ENCODE peak calls at places on chromosomes 12 and 14, in six cellular contexts. V is transverse colon, X is glutamatergic neuron, D is psoas muscle, O is heart right ventricle, U is epithelial cell of esophagus. F is an unnamed sample.

GRCh38 chr12:2243275-2243674 is 190.5 kb downstream of the CACNA1C start:
- DNase-seq in D (no peak), O (no peak), X (no peak), V (no peak), U (no peak), F (no peak)

GRCh38 chr12:8991371-8992085 is 2.2 kb downstream of the KLRG1 start:
- DNase-seq in U (no peak), V (no peak), O (no peak), D (no peak), X (no peak), F (no peak)

GRCh38 chr12:45959728-45960127 is 30.6 kb downstream of the SCAF11 start:
- DNase-seq in O (no peak), D (no peak), U (no peak), X (no peak), V (no peak), F (no peak)

GRCh38 chr14:75591987-75592575 is 13.7 kb downstream of the FLVCR2 start:
- DNase-seq in U (no peak), V (no peak), D (no peak), X (no peak), O (no peak), F (no peak)

GRCh38 chr12:112096667-112097066 is 11.9 kb downstream of the NAA25 start:
- DNase-seq in V (no peak), O (no peak), D (no peak), U (peak; percentile 91), X (no peak), F (no peak)

GRCh38 chr14:24389266-24389855 is 9.4 kb upstream of the NYNRIN start:
- DNase-seq in D (no peak), V (no peak), U (peak; percentile 26), X (no peak), O (no peak), F (no peak)

GRCh38 chr12:102426599-102427541 is 53.5 kb downstream of the IGF1 start:
- DNase-seq in U (no peak), X (no peak), O (no peak), V (no peak), D (no peak), F (no peak)

GRCh38 chr12:124501080-124501642 is 66.3 kb downstream of the NCOR2 start:
- DNase-seq in D (no peak), U (no peak), V (no peak), O (peak; percentile 13), X (no peak), F (no peak)

GRCh38 chr12:51528852-51529545 is 62.0 kb upstream of the SCN8A start:
- DNase-seq in D (no peak), O (no peak), V (no peak), U (no peak), X (no peak), F (no peak)

GRCh38 chr12:26786491-26787124 is 46.4 kb downstream of the ITPR2 start:
- DNase-seq in U (no peak), D (no peak), X (no peak), O (no peak), V (no peak), F (no peak)

GRCh38 chr14:81751198-81751597 is 217.5 kb upstream of the SEL1L start:
- DNase-seq in U (no peak), V (no peak), D (no peak), X (no peak), O (no peak), F (no peak)

GRCh38 chr14:75539562-75540478 is 17.6 kb downstream of the BATF start:
- DNase-seq in O (no peak), D (no peak), V (no peak), X (no peak), U (no peak), F (no peak)

GRCh38 chr12:51621155-51621922 is 30.3 kb downstream of the SCN8A start:
- DNase-seq in D (no peak), O (no peak), U (no peak), X (no peak), V (no peak), F (no peak)

GRCh38 chr14:23359167-23359626 is 5.8 kb downstream of the EFS start:
- DNase-seq in D (no peak), V (no peak), X (no peak), O (no peak), U (no peak), F (no peak)

GRCh38 chr14:81464253-81465001 is 64.3 kb upstream of the STON2 start:
- DNase-seq in X (no peak), V (peak; percentile 54), O (no peak), D (no peak), U (peak; percentile 58), F (peak; percentile 63)

GRCh38 chr14:69268223-69268622 is 8.3 kb downstream of the GALNT16 start:
- DNase-seq in X (no peak), O (no peak), D (no peak), V (no peak), U (no peak), F (no peak)

GRCh38 chr12:123062682-123063426 is 82.4 kb downstream of the ARL6IP4 start:
- DNase-seq in V (no peak), D (peak; percentile 45), U (peak; percentile 55), O (peak; percentile 56), X (no peak), F (no peak)

GRCh38 chr14:75748340-75748739 is 87.3 kb downstream of the TTLL5 start:
- DNase-seq in O (no peak), U (no peak), X (no peak), D (no peak), V (no peak), F (no peak)

GRCh38 chr12:47783821-47784819 is 11.1 kb downstream of the SLC48A1 start:
- DNase-seq in D (no peak), O (no peak), X (no peak), U (no peak), V (no peak), F (no peak)

GRCh38 chr12:47881826-47882427 is 22.9 kb downstream of the VDR start:
- DNase-seq in O (no peak), V (no peak), X (no peak), D (peak; percentile 43), U (peak; percentile 62), F (no peak)

GRCh38 chr14:91348861-91349465 is 68.7 kb downstream of the CCDC88C start:
- DNase-seq in X (no peak), U (no peak), V (no peak), D (no peak), O (no peak), F (no peak)

GRCh38 chr14:20428802-20429201 is 7.2 kb downstream of the KLHL33 start:
- DNase-seq in O (no peak), X (no peak), D (no peak), V (no peak), U (no peak), F (no peak)

GRCh38 chr14:32938719-32939253 is at the start of gene NPAS3:
- DNase-seq in V (no peak), D (peak; percentile 36), X (peak; percentile 47), U (no peak), O (peak; percentile 31), F (peak; percentile 63)

GRCh38 chr12:131034631-131035267 is 81.0 kb downstream of the ADGRD1 start:
- DNase-seq in X (no peak), O (no peak), U (no peak), V (no peak), D (no peak), F (no peak)

GRCh38 chr14:39469094-39469710 is 37.0 kb upstream of the FBXO33 start:
- DNase-seq in D (no peak), O (no peak), X (peak; percentile 61), V (peak; percentile 26), U (no peak), F (peak; percentile 44)

GRCh38 chr14:39472078-39472477 is 39.8 kb upstream of the FBXO33 start:
- DNase-seq in V (no peak), D (no peak), O (no peak), X (no peak), U (no peak), F (no peak)

GRCh38 chr14:39467889-39468524 is 35.8 kb upstream of the FBXO33 start:
- DNase-seq in X (peak; percentile 26), O (no peak), D (no peak), V (no peak), U (peak; percentile 51), F (peak; percentile 36)
- TF ChIP-seq CTCF in X (no peak), O (no peak), D (no peak), V (no peak), U (peak; percentile 36), F (peak; percentile 40)

GRCh38 chr12:6871052-6871957 is 1.8 kb downstream of the SPSB2 start:
- DNase-seq in D (no peak), U (peak; percentile 87), X (no peak), V (peak; percentile 83), O (no peak), F (no peak)

GRCh38 chr12:6869049-6870021 is 2.0 kb downstream of the TPI1 start:
- DNase-seq in D (peak; percentile 72), U (peak; percentile 80), X (peak; percentile 93), V (peak; percentile 90), O (peak; percentile 71), F (peak; percentile 91)

GRCh38 chr12:6868211-6869048 is 1.1 kb downstream of the TPI1 start:
- DNase-seq in U (peak; percentile 18), O (no peak), V (no peak), X (peak; percentile 41), D (no peak), F (no peak)

GRCh38 chr12:6872073-6873048 is 742 bp downstream of the SPSB2 start:
- DNase-seq in V (peak; percentile 91), O (peak; percentile 90), X (peak; percentile 92), U (peak; percentile 76), D (peak; percentile 86), F (peak; percentile 93)

GRCh38 chr12:6873094-6874006 is at the start of gene SPSB2:
- DNase-seq in V (peak; percentile 99), D (peak; percentile 98), O (peak; percentile 99), X (peak; percentile 100), U (peak; percentile 95), F (peak; percentile 100)
- TF ChIP-seq CTCF in V (no peak), D (no peak), O (no peak), X (no peak), U (no peak), F (no peak)

GRCh38 chr12:126912111-126912510 is 1354.9 kb upstream of the TMEM132C start:
- DNase-seq in O (no peak), D (no peak), X (no peak), V (no peak), U (no peak), F (no peak)

GRCh38 chr12:126914170-126914796 is 1352.7 kb upstream of the TMEM132C start:
- DNase-seq in U (no peak), V (no peak), D (no peak), O (no peak), X (no peak), F (no peak)

GRCh38 chr12:126910570-126910969 is 1356.4 kb upstream of the TMEM132C start:
- DNase-seq in V (no peak), D (no peak), U (no peak), X (no peak), O (no peak), F (no peak)

GRCh38 chr12:126915309-126915708 is 1351.7 kb upstream of the TMEM132C start:
- DNase-seq in V (no peak), U (no peak), D (no peak), O (no peak), X (no peak), F (no peak)
- TF ChIP-seq CTCF in V (no peak), U (no peak), D (no peak), O (no peak), X (no peak), F (no peak)

DNA sequence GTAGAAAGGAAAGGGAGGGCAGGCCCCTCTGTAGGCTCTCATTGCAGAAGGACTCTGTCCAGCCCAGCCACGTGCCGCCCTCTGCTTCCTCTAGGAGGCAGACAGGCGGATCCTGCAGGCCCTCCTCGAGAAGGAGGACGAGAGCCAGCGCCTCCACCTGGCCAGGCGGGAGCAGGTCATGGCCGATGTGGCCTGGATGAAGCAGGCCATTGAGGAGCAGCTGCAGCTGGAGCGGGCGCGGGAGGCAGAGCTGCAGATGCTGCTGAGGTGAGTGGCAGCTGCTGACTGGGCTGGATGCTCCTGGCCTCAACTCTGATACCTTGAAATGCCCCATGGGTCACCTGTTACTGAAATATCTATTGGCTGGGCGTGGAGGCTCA is 10.9 kb downstream of the TCHP start:
- DNase-seq in U (peak; percentile 59), D (no peak), O (no peak), X (peak; percentile 75), V (no peak), F (peak; percentile 34)
- TF ChIP-seq CTCF in U (peak; percentile 48), D (no peak), O (no peak), X (peak; percentile 34), V (no peak), F (peak; percentile 23)